ENCODE peak calls at places on chromosomes 2 and 18, in six cellular contexts. One of them, this sample, is unnamed.

GRCh38 chr2:5563411-5563810 is 128.8 kb upstream of the SOX11 start:
- DNase-seq in H9: no peak
- DNase-seq in neuronal stem cell: no peak
- DNase-seq in mesenchymal stem cell: no peak
- DNase-seq in trophoblast cell: no peak
- DNase-seq in IMR-90: no peak
- DNase-seq in this sample: no peak

GRCh38 chr2:26840937-26841610 is 6.9 kb upstream of the DPYSL5 start:
- DNase-seq in H9: no peak
- DNase-seq in neuronal stem cell: no peak
- DNase-seq in mesenchymal stem cell: no peak
- DNase-seq in trophoblast cell: no peak
- DNase-seq in IMR-90: no peak
- DNase-seq in this sample: no peak

GRCh38 chr2:231069379-231070054 is 12.8 kb downstream of the PSMD1 start:
- DNase-seq in H9: no peak
- DNase-seq in neuronal stem cell: no peak
- DNase-seq in mesenchymal stem cell: peak
- DNase-seq in trophoblast cell: peak
- DNase-seq in IMR-90: peak
- DNase-seq in this sample: no peak

GRCh38 chr2:181231151-181231550 is 226.0 kb upstream of the ITGA4 start:
- DNase-seq in H9: no peak
- DNase-seq in neuronal stem cell: no peak
- DNase-seq in mesenchymal stem cell: no peak
- DNase-seq in trophoblast cell: no peak
- DNase-seq in IMR-90: no peak
- DNase-seq in this sample: peak

GRCh38 chr2:60364441-60364840 is 189.0 kb downstream of the BCL11A start:
- DNase-seq in H9: no peak
- DNase-seq in neuronal stem cell: no peak
- DNase-seq in mesenchymal stem cell: no peak
- DNase-seq in trophoblast cell: no peak
- DNase-seq in IMR-90: no peak
- DNase-seq in this sample: no peak

GRCh38 chr2:53353372-53354111 is 414.1 kb upstream of the CHAC2 start:
- DNase-seq in H9: peak
- DNase-seq in neuronal stem cell: peak
- DNase-seq in mesenchymal stem cell: peak
- DNase-seq in trophoblast cell: no peak
- DNase-seq in IMR-90: peak
- DNase-seq in this sample: peak

GRCh38 chr18:68402784-68403183 is 312.1 kb downstream of the TMX3 start:
- DNase-seq in H9: no peak
- DNase-seq in neuronal stem cell: no peak
- DNase-seq in mesenchymal stem cell: no peak
- DNase-seq in trophoblast cell: no peak
- DNase-seq in IMR-90: no peak
- DNase-seq in this sample: no peak

GRCh38 chr2:69192176-69192945 is 179.4 kb downstream of the ANTXR1 start:
- DNase-seq in H9: no peak
- DNase-seq in neuronal stem cell: no peak
- DNase-seq in mesenchymal stem cell: no peak
- DNase-seq in trophoblast cell: no peak
- DNase-seq in IMR-90: no peak
- DNase-seq in this sample: peak

GRCh38 chr2:24164416-24164973 is 10.4 kb upstream of the FAM228A start:
- DNase-seq in H9: peak
- DNase-seq in neuronal stem cell: no peak
- DNase-seq in mesenchymal stem cell: peak
- DNase-seq in trophoblast cell: peak
- DNase-seq in IMR-90: no peak
- DNase-seq in this sample: peak

GRCh38 chr2:23005469-23005868 is 379.5 kb upstream of the KLHL29 start:
- DNase-seq in H9: no peak
- DNase-seq in neuronal stem cell: no peak
- DNase-seq in mesenchymal stem cell: no peak
- DNase-seq in trophoblast cell: no peak
- DNase-seq in IMR-90: no peak
- DNase-seq in this sample: no peak

GRCh38 chr2:178008636-178009289 is 63.8 kb downstream of the PDE11A start:
- DNase-seq in H9: no peak
- DNase-seq in neuronal stem cell: no peak
- DNase-seq in mesenchymal stem cell: no peak
- DNase-seq in trophoblast cell: no peak
- DNase-seq in IMR-90: peak
- DNase-seq in this sample: no peak

GRCh38 chr18:9619545-9619944 is 5.2 kb upstream of the PPP4R1 start:
- DNase-seq in H9: no peak
- DNase-seq in neuronal stem cell: no peak
- DNase-seq in mesenchymal stem cell: peak
- DNase-seq in trophoblast cell: no peak
- DNase-seq in IMR-90: peak
- DNase-seq in this sample: no peak

GRCh38 chr18:70892381-70892780 is 603.5 kb downstream of the SOCS6 start:
- DNase-seq in H9: no peak
- DNase-seq in neuronal stem cell: no peak
- DNase-seq in mesenchymal stem cell: no peak
- DNase-seq in trophoblast cell: no peak
- DNase-seq in IMR-90: no peak
- DNase-seq in this sample: no peak

GRCh38 chr18:24234850-24235418 is 96.1 kb downstream of the CABYR start:
- DNase-seq in H9: no peak
- DNase-seq in neuronal stem cell: no peak
- DNase-seq in mesenchymal stem cell: no peak
- DNase-seq in trophoblast cell: peak
- DNase-seq in IMR-90: no peak
- DNase-seq in this sample: no peak

GRCh38 chr2:233535276-233535675 is 31.3 kb downstream of the USP40 start:
- DNase-seq in H9: no peak
- DNase-seq in neuronal stem cell: no peak
- DNase-seq in mesenchymal stem cell: no peak
- DNase-seq in trophoblast cell: peak
- DNase-seq in IMR-90: no peak
- DNase-seq in this sample: no peak

GRCh38 chr18:4236940-4237686 is 218.0 kb downstream of the DLGAP1 start:
- DNase-seq in H9: no peak
- DNase-seq in neuronal stem cell: no peak
- DNase-seq in mesenchymal stem cell: no peak
- DNase-seq in trophoblast cell: no peak
- DNase-seq in IMR-90: no peak
- DNase-seq in this sample: no peak

GRCh38 chr2:158061763-158062162 is 39.9 kb upstream of the UPP2 start:
- DNase-seq in H9: no peak
- DNase-seq in neuronal stem cell: no peak
- DNase-seq in mesenchymal stem cell: no peak
- DNase-seq in trophoblast cell: peak
- DNase-seq in IMR-90: no peak
- DNase-seq in this sample: no peak

GRCh38 chr2:234289789-234290188 is 207.1 kb downstream of the ARL4C start:
- DNase-seq in H9: no peak
- DNase-seq in neuronal stem cell: no peak
- DNase-seq in mesenchymal stem cell: peak
- DNase-seq in trophoblast cell: peak
- DNase-seq in IMR-90: peak
- DNase-seq in this sample: no peak

GRCh38 chr2:72629062-72629461 is 196.8 kb downstream of the EXOC6B start:
- DNase-seq in H9: no peak
- DNase-seq in neuronal stem cell: no peak
- DNase-seq in mesenchymal stem cell: peak
- DNase-seq in trophoblast cell: no peak
- DNase-seq in IMR-90: peak
- DNase-seq in this sample: no peak

GRCh38 chr2:136129601-136130000 is 11.7 kb upstream of the CXCR4 start:
- DNase-seq in H9: no peak
- DNase-seq in neuronal stem cell: no peak
- DNase-seq in mesenchymal stem cell: no peak
- DNase-seq in trophoblast cell: no peak
- DNase-seq in IMR-90: no peak
- DNase-seq in this sample: peak

GRCh38 chr18:478679-479078 is 21.8 kb downstream of the COLEC12 start:
- DNase-seq in H9: no peak
- DNase-seq in neuronal stem cell: no peak
- DNase-seq in mesenchymal stem cell: peak
- DNase-seq in trophoblast cell: no peak
- DNase-seq in IMR-90: peak
- DNase-seq in this sample: no peak

GRCh38 chr18:41324934-41325333 is 630.1 kb upstream of the PIK3C3 start:
- DNase-seq in H9: no peak
- DNase-seq in neuronal stem cell: no peak
- DNase-seq in mesenchymal stem cell: peak
- DNase-seq in trophoblast cell: peak
- DNase-seq in IMR-90: peak
- DNase-seq in this sample: no peak

GRCh38 chr2:238029853-238030252 is 30.9 kb upstream of the SCLY start:
- DNase-seq in H9: no peak
- DNase-seq in neuronal stem cell: no peak
- DNase-seq in mesenchymal stem cell: no peak
- DNase-seq in trophoblast cell: no peak
- DNase-seq in IMR-90: no peak
- DNase-seq in this sample: no peak

GRCh38 chr2:191105082-191105481 is 45.7 kb downstream of the STAT4 start:
- DNase-seq in H9: no peak
- DNase-seq in neuronal stem cell: no peak
- DNase-seq in mesenchymal stem cell: no peak
- DNase-seq in trophoblast cell: peak
- DNase-seq in IMR-90: peak
- DNase-seq in this sample: peak

GRCh38 chr2:49403722-49404507 is 249.6 kb upstream of the FSHR start:
- DNase-seq in H9: no peak
- DNase-seq in neuronal stem cell: no peak
- DNase-seq in mesenchymal stem cell: no peak
- DNase-seq in trophoblast cell: no peak
- DNase-seq in IMR-90: no peak
- DNase-seq in this sample: no peak

GRCh38 chr2:226984461-226985226 is 148.8 kb downstream of the RHBDD1 start:
- DNase-seq in H9: no peak
- DNase-seq in neuronal stem cell: no peak
- DNase-seq in mesenchymal stem cell: no peak
- DNase-seq in trophoblast cell: no peak
- DNase-seq in IMR-90: no peak
- DNase-seq in this sample: peak

GRCh38 chr2:206361407-206362045 is 81.8 kb upstream of the ADAM23 start:
- DNase-seq in H9: no peak
- DNase-seq in neuronal stem cell: no peak
- DNase-seq in mesenchymal stem cell: no peak
- DNase-seq in trophoblast cell: no peak
- DNase-seq in IMR-90: no peak
- DNase-seq in this sample: no peak

GRCh38 chr2:133791191-133791590 is 222.9 kb upstream of the NCKAP5 start:
- DNase-seq in H9: no peak
- DNase-seq in neuronal stem cell: no peak
- DNase-seq in mesenchymal stem cell: peak
- DNase-seq in trophoblast cell: no peak
- DNase-seq in IMR-90: peak
- DNase-seq in this sample: peak

GRCh38 chr2:224958466-224958857 is 83.8 kb downstream of the DOCK10 start:
- DNase-seq in H9: no peak
- DNase-seq in neuronal stem cell: no peak
- DNase-seq in mesenchymal stem cell: no peak
- DNase-seq in trophoblast cell: no peak
- DNase-seq in IMR-90: peak
- DNase-seq in this sample: no peak

GRCh38 chr2:128301501-128301966 is 17.1 kb downstream of the HS6ST1 start:
- DNase-seq in H9: no peak
- DNase-seq in neuronal stem cell: no peak
- DNase-seq in mesenchymal stem cell: peak
- DNase-seq in trophoblast cell: peak
- DNase-seq in IMR-90: peak
- DNase-seq in this sample: no peak

GRCh38 chr2:112006076-112006410 is 49.0 kb upstream of the TMEM87B start:
- DNase-seq in H9: no peak
- DNase-seq in neuronal stem cell: no peak
- DNase-seq in mesenchymal stem cell: peak
- DNase-seq in trophoblast cell: no peak
- DNase-seq in IMR-90: peak
- DNase-seq in this sample: no peak
- H3K4me2 ChIP-seq in H9: no peak
- H3K4me2 ChIP-seq in neuronal stem cell: no peak
- H3K4me2 ChIP-seq in mesenchymal stem cell: no peak
- H3K4me2 ChIP-seq in trophoblast cell: no peak
- H3K4me2 ChIP-seq in IMR-90: no peak
- H3K4me2 ChIP-seq in this sample: no peak

GRCh38 chr2:154620490-154620889 is 78.0 kb upstream of the KCNJ3 start:
- DNase-seq in H9: no peak
- DNase-seq in neuronal stem cell: no peak
- DNase-seq in mesenchymal stem cell: no peak
- DNase-seq in trophoblast cell: no peak
- DNase-seq in IMR-90: no peak
- DNase-seq in this sample: no peak
- H3K4ac ChIP-seq in H9: no peak
- H3K4ac ChIP-seq in neuronal stem cell: no peak
- H3K4ac ChIP-seq in mesenchymal stem cell: no peak
- H3K4ac ChIP-seq in trophoblast cell: no peak
- H3K4ac ChIP-seq in IMR-90: no peak
- H3K4ac ChIP-seq in this sample: no peak

DNA sequence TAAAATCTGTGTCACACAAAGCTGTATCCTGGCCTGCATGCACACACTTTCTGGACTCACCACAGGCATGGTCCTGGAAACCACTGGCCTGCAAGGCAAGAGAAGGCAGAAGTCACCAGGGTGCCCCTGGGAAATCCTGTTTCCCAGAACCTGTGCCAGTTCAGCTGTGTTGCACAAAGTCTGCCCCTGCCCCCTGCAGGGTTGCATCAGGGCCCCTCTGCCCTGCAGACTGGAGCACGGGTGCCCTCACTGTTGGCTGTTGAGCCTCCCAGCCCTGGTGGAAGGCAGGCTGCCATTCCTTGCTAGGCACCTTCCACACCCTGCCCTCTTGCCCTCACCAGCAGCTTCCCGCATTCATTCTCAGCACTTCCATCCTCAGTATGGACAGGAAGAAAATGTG is 18.0 kb upstream of the TUBB6 start:
- DNase-seq in H9: no peak
- DNase-seq in neuronal stem cell: no peak
- DNase-seq in mesenchymal stem cell: no peak
- DNase-seq in trophoblast cell: no peak
- DNase-seq in IMR-90: no peak
- DNase-seq in this sample: no peak
- H3K4me2 ChIP-seq in H9: no peak
- H3K4me2 ChIP-seq in neuronal stem cell: no peak
- H3K4me2 ChIP-seq in mesenchymal stem cell: no peak
- H3K4me2 ChIP-seq in trophoblast cell: no peak
- H3K4me2 ChIP-seq in IMR-90: no peak
- H3K4me2 ChIP-seq in this sample: no peak

DNA sequence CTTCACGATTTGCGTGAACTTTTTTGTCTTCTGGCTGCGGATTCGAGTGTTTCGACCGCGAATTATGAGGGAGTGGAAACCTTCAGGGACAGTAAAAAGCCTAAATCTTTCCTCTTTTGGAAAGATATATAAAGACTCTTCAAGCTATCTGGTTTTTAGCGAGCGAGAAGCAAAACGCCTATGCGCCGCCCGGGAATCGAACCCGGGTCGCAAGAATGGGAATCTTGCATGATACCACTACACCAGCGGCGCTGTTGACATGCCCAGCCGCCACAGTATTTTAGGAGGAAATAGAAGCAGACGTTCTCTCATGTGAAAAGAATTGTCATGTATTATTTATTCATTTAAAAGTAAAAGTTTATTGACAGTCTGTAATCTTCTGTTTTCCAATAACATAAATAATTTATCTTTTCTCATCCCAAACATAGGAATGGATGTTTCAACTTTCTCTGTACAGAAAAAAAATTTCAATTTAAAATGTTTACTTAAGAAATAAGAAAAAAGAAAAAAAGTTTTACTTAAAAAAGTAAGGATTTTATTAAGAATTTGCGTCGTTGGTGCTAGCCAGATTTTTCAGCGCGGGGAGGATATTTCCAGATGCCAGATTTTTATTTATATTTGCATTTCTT is 496 bp upstream of the TIA1 start:
- DNase-seq in H9: no peak
- DNase-seq in neuronal stem cell: peak
- DNase-seq in mesenchymal stem cell: no peak
- DNase-seq in trophoblast cell: peak
- DNase-seq in IMR-90: no peak
- DNase-seq in this sample: peak
- H3K4ac ChIP-seq in H9: no peak
- H3K4ac ChIP-seq in neuronal stem cell: no peak
- H3K4ac ChIP-seq in mesenchymal stem cell: peak
- H3K4ac ChIP-seq in trophoblast cell: no peak
- H3K4ac ChIP-seq in IMR-90: peak
- H3K4ac ChIP-seq in this sample: no peak